ENCODE peak calls at places on chromosomes 6 and 20, in seven cellular contexts. N, I, K, X, C, D and P are unnamed samples. For H3K4me1, the result is how much of the 10 kb centered on the place peaks cover.

GRCh38 chr6:1445650-1446645 is 56.6 kb downstream of the FOXF2 start:
- DNase-seq in D (no peak), C (no peak), X (no peak), I (no peak), K (no peak), N (no peak), P (no peak)

GRCh38 chr20:33894798-33895197 is 83.7 kb downstream of the CHMP4B start:
- DNase-seq in D (no peak), N (no peak), X (no peak), K (no peak), C (peak), I (no peak), P (no peak)

GRCh38 chr6:166351715-166352285 is 9.5 kb upstream of the SFT2D1 start:
- DNase-seq in N (no peak), I (no peak), X (peak), C (no peak), K (no peak), D (peak), P (peak)

GRCh38 chr6:158751192-158751591 is 68.0 kb downstream of the EZR start:
- DNase-seq in I (no peak), K (no peak), C (no peak), N (no peak), D (no peak), X (no peak), P (no peak)

GRCh38 chr6:144144996-144145395 is 5.3 kb upstream of the STX11 start:
- DNase-seq in C (no peak), I (no peak), D (no peak), X (no peak), N (no peak), K (no peak), P (no peak)

GRCh38 chr20:49281059-49281912 is 3.4 kb upstream of the ZNFX1 start:
- DNase-seq in C (peak), D (peak), K (no peak), I (no peak), X (no peak), N (no peak), P (peak)

GRCh38 chr20:4896971-4897497 is 104.3 kb downstream of the SLC23A2 start:
- DNase-seq in C (no peak), K (no peak), X (peak), D (no peak), I (no peak), N (no peak), P (no peak)

GRCh38 chr20:43662943-43663655 is 3.8 kb upstream of the MYBL2 start:
- DNase-seq in N (no peak), K (no peak), C (peak), I (no peak), X (no peak), D (peak), P (no peak)

GRCh38 chr6:109373333-109373732 is 8.9 kb downstream of the CD164 start:
- DNase-seq in C (no peak), D (no peak), N (no peak), I (no peak), K (no peak), X (no peak), P (no peak)

GRCh38 chr20:55159230-55159629 is 683.8 kb downstream of the DOK5 start:
- DNase-seq in D (no peak), C (no peak), K (no peak), X (no peak), N (no peak), I (no peak), P (no peak)

GRCh38 chr6:82738773-82739172 is 326.9 kb downstream of the UBE3D start:
- DNase-seq in N (no peak), K (no peak), X (no peak), I (no peak), D (no peak), C (no peak), P (no peak)

GRCh38 chr6:74991573-74992332 is 214.1 kb downstream of the COL12A1 start:
- DNase-seq in K (no peak), N (no peak), C (peak), X (no peak), I (no peak), D (peak), P (no peak)
- H3K4me1 ChIP-seq in K (under half), N (under half), C (under half), X (under half), I (under half), D (under half), P (under half)

DNA sequence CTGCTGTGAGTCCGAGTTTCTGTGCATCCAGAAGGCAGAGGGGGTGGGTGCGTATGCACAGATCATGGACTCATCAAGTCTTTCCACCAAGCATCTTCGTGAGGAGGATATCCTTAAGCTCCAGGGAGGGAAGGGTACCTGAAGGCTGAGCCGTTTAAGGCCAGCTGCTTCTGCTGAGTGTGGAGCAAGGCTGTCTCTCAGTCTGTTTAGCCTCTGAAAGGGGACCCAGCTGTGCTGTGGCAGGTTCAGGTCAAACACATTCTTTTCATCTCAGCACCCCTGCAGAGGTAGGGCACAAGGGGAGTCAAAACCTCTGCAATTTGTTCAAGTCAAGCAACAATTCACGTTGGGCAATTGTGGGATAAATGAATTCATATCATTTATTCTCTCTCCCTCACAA is 4.4 kb downstream of the LAMP5 start:
- DNase-seq in D (no peak), C (no peak), N (no peak), X (peak), I (no peak), K (no peak), P (no peak)
- H3K4me1 ChIP-seq in D (under half), C (under half), N (under half), X (under half), I (under half), K (under half), P (under half)

GRCh38 chr20:40769677-40770285 is 80.7 kb upstream of the MAFB start:
- DNase-seq in N (no peak), X (no peak), I (no peak), C (no peak), K (no peak), D (no peak), P (no peak)
- H3K4me1 ChIP-seq in N (under half), X (under half), I (under half), C (under half), K (under half), D (under half), P (under half)

GRCh38 chr6:139480356-139480833 is 105.9 kb upstream of the CITED2 start:
- DNase-seq in K (no peak), X (no peak), I (no peak), D (peak), N (no peak), C (no peak), P (no peak)
- H3K4me1 ChIP-seq in K (under half), X (under half), I (under half), D (under half), N (under half), C (under half), P (under half)

DNA sequence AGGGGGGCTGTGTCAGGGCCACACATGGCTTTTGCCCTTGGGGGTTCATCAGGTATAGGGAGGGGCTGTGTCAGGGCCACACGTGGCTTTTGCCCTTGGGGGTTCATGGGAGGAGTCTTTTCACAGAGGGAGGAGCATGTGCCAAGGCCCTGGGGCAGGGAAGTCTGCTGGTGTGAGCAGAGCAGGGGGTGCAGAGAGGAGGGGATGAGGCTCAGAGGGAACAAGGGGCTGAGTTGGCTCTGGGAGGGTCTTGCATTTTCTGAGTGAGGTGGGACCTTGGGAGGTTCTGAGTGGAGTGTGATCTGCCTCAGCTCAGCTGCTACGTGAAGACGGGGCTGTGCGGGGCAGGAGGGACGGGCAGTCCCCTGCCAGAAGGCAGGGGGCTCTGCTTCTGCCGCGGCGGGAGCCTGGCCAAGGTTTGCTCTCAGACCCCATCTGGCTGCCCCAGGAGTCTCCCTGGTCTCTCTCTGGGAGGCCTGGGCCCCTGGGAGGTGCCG is 6.0 kb upstream of the SOX18 start:
- DNase-seq in N (no peak), I (no peak), K (no peak), D (no peak), C (no peak), X (no peak), P (no peak)
- H3K4me1 ChIP-seq in N (under half), I (under half), K (half or more), D (under half), C (under half), X (under half), P (under half)